ENCODE peak calls at places on chromosomes 3 and 15, in nine cellular contexts. R is endothelial cell; Y is upper lobe of right lung; U is activated naive CD8-positive, alpha-beta T cell treated with anti-CD3 and anti-CD28 coated beads for 36 hours; Q is NCI-H1105 treated with DMSO at 0.1 percent for 48 hours; G is GM23248; X is A549; A is tibial nerve; H is fibroblast of lung. Z is an unnamed sample.

GRCh38 chr15:37014566-37014965 is 85.8 kb downstream of the MEIS2 start:
- DNase-seq in R (no peak), Y (no peak), U (no peak), Q (no peak), G (no peak), X (no peak), A (no peak), H (no peak), Z (no peak)

GRCh38 chr3:73405853-73406252 is 218.9 kb downstream of the PDZRN3 start:
- DNase-seq in R (no peak), Y (no peak), U (no peak), Q (no peak), G (peak; percentile 68), X (no peak), A (no peak), H (peak; percentile 7), Z (no peak)

GRCh38 chr15:99167201-99167600 is 62.3 kb downstream of the SYNM start:
- DNase-seq in R (no peak), Y (no peak), U (no peak), Q (no peak), G (no peak), X (no peak), A (no peak), H (no peak), Z (no peak)

GRCh38 chr3:165775824-165776223 is 61.4 kb downstream of the BCHE start:
- DNase-seq in R (no peak), Y (no peak), U (no peak), Q (no peak), G (no peak), X (no peak), A (no peak), H (no peak), Z (no peak)

GRCh38 chr3:68972358-68972979 is 40.1 kb upstream of the TAFA4 start:
- DNase-seq in R (peak; percentile 85), Y (no peak), U (peak; percentile 42), Q (peak; percentile 24), G (peak; percentile 71), X (peak; percentile 60), A (no peak), H (peak; percentile 39), Z (no peak)

GRCh38 chr15:77603616-77604406 is 28.9 kb downstream of the LINGO1 start:
- DNase-seq in R (no peak), Y (no peak), U (no peak), Q (peak; percentile 34), G (no peak), X (no peak), A (no peak), H (no peak), Z (no peak)

GRCh38 chr3:53161820-53162671 is 1.0 kb downstream of the PRKCD start:
- DNase-seq in R (peak; percentile 28), Y (peak; percentile 76), U (peak; percentile 60), Q (peak; percentile 14), G (peak; percentile 65), X (peak; percentile 16), A (no peak), H (peak; percentile 36), Z (no peak)

GRCh38 chr3:187080799-187081450 is 58.4 kb downstream of the RPL39L start:
- DNase-seq in R (no peak), Y (no peak), U (no peak), Q (no peak), G (no peak), X (no peak), A (no peak), H (no peak), Z (no peak)

GRCh38 chr3:190301591-190301990 is 20.7 kb downstream of the CLDN1 start:
- DNase-seq in R (no peak), Y (no peak), U (no peak), Q (no peak), G (no peak), X (no peak), A (no peak), H (no peak), Z (no peak)

GRCh38 chr3:29334652-29335189 is 53.9 kb downstream of the RBMS3 start:
- DNase-seq in R (no peak), Y (no peak), U (no peak), Q (no peak), G (peak; percentile 40), X (no peak), A (no peak), H (peak; percentile 54), Z (no peak)

GRCh38 chr15:77907824-77908751 is 169.4 kb downstream of the TBC1D2B start:
- DNase-seq in R (peak; percentile 77), Y (peak; percentile 68), U (no peak), Q (no peak), G (peak; percentile 76), X (no peak), A (no peak), H (peak; percentile 64), Z (peak; percentile 84)

Z was measured in lower leg skin.